ENCODE peak calls at places on chromosomes 11 and 22, in ten cellular contexts. One of them, this sample, is unnamed.

GRCh38 chr11:27916541-27917100 is 191.3 kb downstream of the KIF18A start:
- DNase-seq in osteoblast: no peak
- DNase-seq in MM.1S: peak
- DNase-seq in psoas muscle: no peak
- DNase-seq in thoracic aorta: no peak
- DNase-seq in OCI-LY7: no peak
- DNase-seq in transverse colon: no peak
- DNase-seq in stomach: no peak
- DNase-seq in A549: no peak
- DNase-seq in left ventricle myocardium inferior: no peak
- DNase-seq in this sample: no peak

GRCh38 chr11:122617926-122618325 is 37.6 kb upstream of the UBASH3B start:
- DNase-seq in osteoblast: peak
- DNase-seq in MM.1S: no peak
- DNase-seq in psoas muscle: no peak
- DNase-seq in thoracic aorta: no peak
- DNase-seq in OCI-LY7: no peak
- DNase-seq in transverse colon: no peak
- DNase-seq in stomach: no peak
- DNase-seq in A549: no peak
- DNase-seq in left ventricle myocardium inferior: no peak
- DNase-seq in this sample: no peak

GRCh38 chr11:48043111-48043997 is 63.0 kb downstream of the PTPRJ start:
- DNase-seq in osteoblast: no peak
- DNase-seq in MM.1S: no peak
- DNase-seq in psoas muscle: no peak
- DNase-seq in thoracic aorta: no peak
- DNase-seq in OCI-LY7: peak
- DNase-seq in transverse colon: no peak
- DNase-seq in stomach: no peak
- DNase-seq in A549: no peak
- DNase-seq in left ventricle myocardium inferior: no peak
- DNase-seq in this sample: no peak

GRCh38 chr22:30079952-30080533 is at the start of gene HORMAD2:
- DNase-seq in osteoblast: peak
- DNase-seq in MM.1S: peak
- DNase-seq in psoas muscle: no peak
- DNase-seq in thoracic aorta: no peak
- DNase-seq in OCI-LY7: no peak
- DNase-seq in transverse colon: peak
- DNase-seq in stomach: no peak
- DNase-seq in A549: no peak
- DNase-seq in left ventricle myocardium inferior: no peak
- DNase-seq in this sample: no peak

GRCh38 chr11:91158901-91159537 is 936.2 kb upstream of the CHORDC1 start:
- DNase-seq in osteoblast: no peak
- DNase-seq in MM.1S: no peak
- DNase-seq in psoas muscle: no peak
- DNase-seq in thoracic aorta: no peak
- DNase-seq in OCI-LY7: no peak
- DNase-seq in transverse colon: no peak
- DNase-seq in stomach: no peak
- DNase-seq in A549: no peak
- DNase-seq in left ventricle myocardium inferior: no peak
- DNase-seq in this sample: no peak

GRCh38 chr11:131671764-131672163 is 301.3 kb downstream of the NTM start:
- DNase-seq in osteoblast: peak
- DNase-seq in MM.1S: no peak
- DNase-seq in psoas muscle: no peak
- DNase-seq in thoracic aorta: no peak
- DNase-seq in OCI-LY7: no peak
- DNase-seq in transverse colon: no peak
- DNase-seq in stomach: no peak
- DNase-seq in A549: no peak
- DNase-seq in left ventricle myocardium inferior: no peak
- DNase-seq in this sample: peak

GRCh38 chr11:59614277-59615131 is 1.1 kb downstream of the OSBP start:
- DNase-seq in osteoblast: peak
- DNase-seq in MM.1S: no peak
- DNase-seq in psoas muscle: no peak
- DNase-seq in thoracic aorta: no peak
- DNase-seq in OCI-LY7: peak
- DNase-seq in transverse colon: no peak
- DNase-seq in stomach: no peak
- DNase-seq in A549: no peak
- DNase-seq in left ventricle myocardium inferior: no peak
- DNase-seq in this sample: no peak

GRCh38 chr11:83275888-83276641 is 10.1 kb downstream of the CCDC90B start:
- DNase-seq in osteoblast: no peak
- DNase-seq in MM.1S: no peak
- DNase-seq in psoas muscle: no peak
- DNase-seq in thoracic aorta: no peak
- DNase-seq in OCI-LY7: no peak
- DNase-seq in transverse colon: no peak
- DNase-seq in stomach: no peak
- DNase-seq in A549: no peak
- DNase-seq in left ventricle myocardium inferior: no peak
- DNase-seq in this sample: no peak

GRCh38 chr11:126815111-126815510 is 185.5 kb downstream of the KIRREL3 start:
- DNase-seq in osteoblast: no peak
- DNase-seq in MM.1S: no peak
- DNase-seq in psoas muscle: no peak
- DNase-seq in thoracic aorta: no peak
- DNase-seq in OCI-LY7: no peak
- DNase-seq in transverse colon: no peak
- DNase-seq in stomach: no peak
- DNase-seq in A549: no peak
- DNase-seq in left ventricle myocardium inferior: no peak
- DNase-seq in this sample: no peak

GRCh38 chr22:34973926-34974325 is 92.0 kb upstream of the ISX start:
- DNase-seq in osteoblast: no peak
- DNase-seq in MM.1S: no peak
- DNase-seq in psoas muscle: no peak
- DNase-seq in thoracic aorta: no peak
- DNase-seq in OCI-LY7: no peak
- DNase-seq in transverse colon: no peak
- DNase-seq in stomach: no peak
- DNase-seq in A549: no peak
- DNase-seq in left ventricle myocardium inferior: no peak
- DNase-seq in this sample: no peak

GRCh38 chr11:61152816-61153592 is 8.2 kb downstream of the VPS37C start:
- DNase-seq in osteoblast: peak
- DNase-seq in MM.1S: no peak
- DNase-seq in psoas muscle: no peak
- DNase-seq in thoracic aorta: no peak
- DNase-seq in OCI-LY7: no peak
- DNase-seq in transverse colon: no peak
- DNase-seq in stomach: no peak
- DNase-seq in A549: no peak
- DNase-seq in left ventricle myocardium inferior: no peak
- DNase-seq in this sample: no peak

GRCh38 chr11:95776859-95777258 is 12.7 kb downstream of the FAM76B start:
- DNase-seq in osteoblast: no peak
- DNase-seq in MM.1S: no peak
- DNase-seq in psoas muscle: no peak
- DNase-seq in thoracic aorta: no peak
- DNase-seq in OCI-LY7: no peak
- DNase-seq in transverse colon: no peak
- DNase-seq in stomach: no peak
- DNase-seq in A549: no peak
- DNase-seq in left ventricle myocardium inferior: no peak
- DNase-seq in this sample: no peak

GRCh38 chr11:10778217-10778970 is 27.3 kb downstream of the CTR9 start:
- DNase-seq in osteoblast: peak
- DNase-seq in MM.1S: no peak
- DNase-seq in psoas muscle: peak
- DNase-seq in thoracic aorta: no peak
- DNase-seq in OCI-LY7: no peak
- DNase-seq in transverse colon: no peak
- DNase-seq in stomach: no peak
- DNase-seq in A549: no peak
- DNase-seq in left ventricle myocardium inferior: peak
- DNase-seq in this sample: peak

GRCh38 chr11:1153951-1154487 is 3.7 kb upstream of the MUC5AC start:
- DNase-seq in osteoblast: peak
- DNase-seq in MM.1S: no peak
- DNase-seq in psoas muscle: peak
- DNase-seq in thoracic aorta: peak
- DNase-seq in OCI-LY7: no peak
- DNase-seq in transverse colon: peak
- DNase-seq in stomach: peak
- DNase-seq in A549: peak
- DNase-seq in left ventricle myocardium inferior: no peak
- DNase-seq in this sample: peak

GRCh38 chr22:50704510-50705218 is 32.0 kb downstream of the SHANK3 start:
- DNase-seq in osteoblast: peak
- DNase-seq in MM.1S: no peak
- DNase-seq in psoas muscle: no peak
- DNase-seq in thoracic aorta: no peak
- DNase-seq in OCI-LY7: no peak
- DNase-seq in transverse colon: no peak
- DNase-seq in stomach: no peak
- DNase-seq in A549: no peak
- DNase-seq in left ventricle myocardium inferior: peak
- DNase-seq in this sample: no peak

DNA sequence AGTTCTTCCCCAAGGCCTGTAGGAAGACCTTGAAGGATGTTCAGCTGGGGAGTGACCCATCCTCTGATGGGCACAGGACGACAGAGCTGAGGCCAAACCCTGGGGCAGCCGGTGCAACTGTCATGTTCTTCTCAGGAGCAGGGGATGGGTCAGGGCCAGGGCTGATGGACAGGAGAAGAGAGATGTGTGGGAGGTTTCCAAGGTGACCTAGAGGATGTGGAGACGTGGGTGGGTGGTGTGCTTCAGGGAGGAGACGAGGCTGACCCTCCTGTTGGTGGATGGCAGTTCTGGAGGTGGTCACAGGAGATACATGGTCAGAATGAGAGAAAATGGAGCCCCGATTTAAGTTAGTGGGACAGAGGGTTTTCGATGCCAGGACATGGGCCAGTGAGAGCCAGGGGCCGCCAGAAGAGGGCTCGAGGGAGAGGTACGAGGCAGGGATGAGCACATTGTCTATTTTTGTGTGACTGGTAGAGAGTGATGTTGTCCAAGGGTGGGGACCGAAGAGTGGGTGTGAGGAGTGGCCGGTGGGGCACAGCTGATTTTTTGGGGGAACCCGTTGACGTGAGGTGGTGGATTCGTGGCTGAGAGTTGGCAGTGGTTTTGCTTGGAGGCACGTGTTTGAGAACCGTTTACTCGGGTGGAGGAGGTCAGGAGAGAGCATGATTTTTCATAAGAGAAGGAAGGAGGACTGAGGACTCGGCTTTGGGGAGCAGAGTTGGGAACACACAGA is 14.6 kb downstream of the TBC1D22A start:
- DNase-seq in osteoblast: peak
- DNase-seq in MM.1S: no peak
- DNase-seq in psoas muscle: no peak
- DNase-seq in thoracic aorta: no peak
- DNase-seq in OCI-LY7: no peak
- DNase-seq in transverse colon: no peak
- DNase-seq in stomach: no peak
- DNase-seq in A549: no peak
- DNase-seq in left ventricle myocardium inferior: no peak
- DNase-seq in this sample: no peak
- H3K27ac ChIP-seq in osteoblast: no peak
- H3K27ac ChIP-seq in MM.1S: no peak
- H3K27ac ChIP-seq in psoas muscle: no peak
- H3K27ac ChIP-seq in thoracic aorta: no peak
- H3K27ac ChIP-seq in OCI-LY7: peak
- H3K27ac ChIP-seq in transverse colon: no peak
- H3K27ac ChIP-seq in stomach: no peak
- H3K27ac ChIP-seq in A549: no peak
- H3K27ac ChIP-seq in left ventricle myocardium inferior: no peak
- H3K27ac ChIP-seq in this sample: no peak

DNA sequence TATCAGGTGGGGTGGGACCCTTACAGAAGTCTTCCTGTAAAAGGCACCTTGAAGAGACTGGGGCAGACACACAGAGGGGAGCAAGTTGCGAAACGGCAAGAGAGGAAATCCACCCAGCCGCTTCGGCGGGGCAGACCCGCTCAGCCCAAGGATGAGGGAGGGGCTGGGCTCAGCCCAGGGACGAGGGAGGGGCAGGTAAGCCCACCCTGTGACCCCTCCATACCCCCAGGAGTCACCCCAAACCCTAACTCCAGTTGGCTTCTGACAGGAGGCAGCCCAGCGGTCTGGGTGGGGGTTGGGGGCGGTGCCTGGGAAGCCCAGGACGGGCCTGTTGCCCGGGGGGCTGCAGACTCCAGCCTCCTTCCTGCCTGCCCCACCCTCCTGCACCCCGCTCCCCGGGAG is 971 bp downstream of the OSBPL5 start:
- DNase-seq in osteoblast: peak
- DNase-seq in MM.1S: no peak
- DNase-seq in psoas muscle: peak
- DNase-seq in thoracic aorta: no peak
- DNase-seq in OCI-LY7: no peak
- DNase-seq in transverse colon: peak
- DNase-seq in stomach: no peak
- DNase-seq in A549: no peak
- DNase-seq in left ventricle myocardium inferior: peak
- DNase-seq in this sample: no peak
- H3K27ac ChIP-seq in osteoblast: peak
- H3K27ac ChIP-seq in MM.1S: no peak
- H3K27ac ChIP-seq in psoas muscle: peak
- H3K27ac ChIP-seq in thoracic aorta: peak
- H3K27ac ChIP-seq in OCI-LY7: no peak
- H3K27ac ChIP-seq in transverse colon: peak
- H3K27ac ChIP-seq in stomach: peak
- H3K27ac ChIP-seq in A549: peak
- H3K27ac ChIP-seq in left ventricle myocardium inferior: peak
- H3K27ac ChIP-seq in this sample: peak

GRCh38 chr11:34165121-34165520 is 59.7 kb downstream of the NAT10 start:
- DNase-seq in osteoblast: peak
- DNase-seq in MM.1S: no peak
- DNase-seq in psoas muscle: no peak
- DNase-seq in thoracic aorta: no peak
- DNase-seq in OCI-LY7: no peak
- DNase-seq in transverse colon: no peak
- DNase-seq in stomach: no peak
- DNase-seq in A549: no peak
- DNase-seq in left ventricle myocardium inferior: no peak
- DNase-seq in this sample: no peak
- H3K27ac ChIP-seq in osteoblast: no peak
- H3K27ac ChIP-seq in MM.1S: no peak
- H3K27ac ChIP-seq in psoas muscle: no peak
- H3K27ac ChIP-seq in thoracic aorta: no peak
- H3K27ac ChIP-seq in OCI-LY7: no peak
- H3K27ac ChIP-seq in transverse colon: no peak
- H3K27ac ChIP-seq in stomach: no peak
- H3K27ac ChIP-seq in A549: no peak
- H3K27ac ChIP-seq in left ventricle myocardium inferior: no peak
- H3K27ac ChIP-seq in this sample: no peak

DNA sequence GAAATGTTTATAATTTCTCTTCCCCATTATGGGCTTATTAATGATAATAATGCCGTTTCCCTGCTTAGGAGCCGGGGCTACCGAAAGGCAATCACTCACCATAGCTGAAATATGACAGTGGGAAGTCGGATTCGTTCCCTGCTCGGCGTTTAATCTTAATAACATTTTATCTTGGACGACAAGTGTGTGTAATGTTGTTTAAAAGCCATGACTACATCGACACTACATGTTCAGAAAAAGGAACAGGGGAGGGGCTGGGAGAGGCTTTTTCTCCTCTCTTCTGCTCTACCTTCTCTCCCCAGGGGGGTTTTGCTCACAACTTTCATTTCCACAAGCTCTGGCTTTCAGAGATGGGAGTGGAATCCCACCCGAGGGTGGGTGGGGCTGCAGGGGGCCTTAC is 105.5 kb downstream of the DSCAML1 start:
- DNase-seq in osteoblast: no peak
- DNase-seq in MM.1S: no peak
- DNase-seq in psoas muscle: no peak
- DNase-seq in thoracic aorta: no peak
- DNase-seq in OCI-LY7: no peak
- DNase-seq in transverse colon: no peak
- DNase-seq in stomach: no peak
- DNase-seq in A549: no peak
- DNase-seq in left ventricle myocardium inferior: no peak
- DNase-seq in this sample: no peak
- H3K27ac ChIP-seq in osteoblast: no peak
- H3K27ac ChIP-seq in MM.1S: no peak
- H3K27ac ChIP-seq in psoas muscle: no peak
- H3K27ac ChIP-seq in thoracic aorta: no peak
- H3K27ac ChIP-seq in OCI-LY7: no peak
- H3K27ac ChIP-seq in transverse colon: no peak
- H3K27ac ChIP-seq in stomach: no peak
- H3K27ac ChIP-seq in A549: no peak
- H3K27ac ChIP-seq in left ventricle myocardium inferior: no peak
- H3K27ac ChIP-seq in this sample: no peak

This sample was measured in thyroid gland.